ENCODE peak calls at places on chromosome 14, in five cellular contexts. One of them, this sample, is unnamed.

GRCh38 chr14:61663312-61663974 is 31.9 kb upstream of the HIF1A start:
- DNase-seq in K562: no peak
- DNase-seq in transverse colon: no peak
- DNase-seq in HCT116: no peak
- DNase-seq in brain microvascular endothelial cell: no peak
- DNase-seq in this sample: no peak

GRCh38 chr14:28763914-28764848 is 2.4 kb upstream of the FOXG1 start:
- DNase-seq in K562: peak; percentile 28
- DNase-seq in transverse colon: no peak
- DNase-seq in HCT116: no peak
- DNase-seq in brain microvascular endothelial cell: no peak
- DNase-seq in this sample: no peak

GRCh38 chr14:78836777-78837176 is 666.6 kb downstream of the NRXN3 start:
- DNase-seq in K562: peak; percentile 53
- DNase-seq in transverse colon: peak; percentile 64
- DNase-seq in HCT116: peak; percentile 36
- DNase-seq in brain microvascular endothelial cell: peak; percentile 51
- DNase-seq in this sample: peak; percentile 24

GRCh38 chr14:98704441-98704840 is 567.6 kb downstream of the BCL11B start:
- DNase-seq in K562: no peak
- DNase-seq in transverse colon: peak; percentile 9
- DNase-seq in HCT116: no peak
- DNase-seq in brain microvascular endothelial cell: no peak
- DNase-seq in this sample: no peak

GRCh38 chr14:20998139-20998538 is 954 bp upstream of the SLC39A2 start:
- DNase-seq in K562: no peak
- DNase-seq in transverse colon: peak; percentile 51
- DNase-seq in HCT116: no peak
- DNase-seq in brain microvascular endothelial cell: no peak
- DNase-seq in this sample: no peak

GRCh38 chr14:104893435-104894207 is 28.6 kb downstream of the CEP170B start:
- DNase-seq in K562: no peak
- DNase-seq in transverse colon: peak; percentile 19
- DNase-seq in HCT116: no peak
- DNase-seq in brain microvascular endothelial cell: no peak
- DNase-seq in this sample: no peak

GRCh38 chr14:93648440-93649168 is 139.7 kb downstream of the PRIMA1 start:
- DNase-seq in K562: peak; percentile 8
- DNase-seq in transverse colon: no peak
- DNase-seq in HCT116: peak; percentile 34
- DNase-seq in brain microvascular endothelial cell: peak; percentile 3
- DNase-seq in this sample: peak; percentile 10

GRCh38 chr14:93219103-93219726 is 12.2 kb downstream of the UBR7 start:
- DNase-seq in K562: peak; percentile 63
- DNase-seq in transverse colon: peak; percentile 46
- DNase-seq in HCT116: peak; percentile 51
- DNase-seq in brain microvascular endothelial cell: peak; percentile 46
- DNase-seq in this sample: peak; percentile 36

GRCh38 chr14:71473843-71474242 is 458.4 kb upstream of the RGS6 start:
- DNase-seq in K562: no peak
- DNase-seq in transverse colon: no peak
- DNase-seq in HCT116: no peak
- DNase-seq in brain microvascular endothelial cell: no peak
- DNase-seq in this sample: no peak

GRCh38 chr14:95699397-95699796 is 13.2 kb downstream of the TCL1B start:
- DNase-seq in K562: no peak
- DNase-seq in transverse colon: no peak
- DNase-seq in HCT116: no peak
- DNase-seq in brain microvascular endothelial cell: no peak
- DNase-seq in this sample: no peak

GRCh38 chr14:71169861-71170260 is 262.6 kb downstream of the PCNX1 start:
- DNase-seq in K562: no peak
- DNase-seq in transverse colon: no peak
- DNase-seq in HCT116: no peak
- DNase-seq in brain microvascular endothelial cell: no peak
- DNase-seq in this sample: no peak

GRCh38 chr14:31962920-31963319 is 114.2 kb upstream of the ARHGAP5 start:
- DNase-seq in K562: no peak
- DNase-seq in transverse colon: no peak
- DNase-seq in HCT116: no peak
- DNase-seq in brain microvascular endothelial cell: no peak
- DNase-seq in this sample: no peak

GRCh38 chr14:33509927-33510535 is 440.8 kb downstream of the EGLN3 start:
- DNase-seq in K562: no peak
- DNase-seq in transverse colon: no peak
- DNase-seq in HCT116: no peak
- DNase-seq in brain microvascular endothelial cell: peak; percentile 89
- DNase-seq in this sample: no peak

GRCh38 chr14:37202265-37202664 is 4.5 kb downstream of the MIPOL1 start:
- DNase-seq in K562: no peak
- DNase-seq in transverse colon: no peak
- DNase-seq in HCT116: no peak
- DNase-seq in brain microvascular endothelial cell: peak; percentile 7
- DNase-seq in this sample: peak; percentile 73

GRCh38 chr14:99615497-99616245 is 11.7 kb upstream of the CCDC85C start:
- DNase-seq in K562: no peak
- DNase-seq in transverse colon: no peak
- DNase-seq in HCT116: no peak
- DNase-seq in brain microvascular endothelial cell: no peak
- DNase-seq in this sample: no peak

GRCh38 chr14:104105822-104106470 is 20.4 kb downstream of the ASPG start:
- DNase-seq in K562: no peak
- DNase-seq in transverse colon: peak; percentile 64
- DNase-seq in HCT116: no peak
- DNase-seq in brain microvascular endothelial cell: no peak
- DNase-seq in this sample: no peak

GRCh38 chr14:101130861-101131260 is 227.3 kb upstream of the RTL1 start:
- DNase-seq in K562: no peak
- DNase-seq in transverse colon: no peak
- DNase-seq in HCT116: no peak
- DNase-seq in brain microvascular endothelial cell: no peak
- DNase-seq in this sample: no peak

GRCh38 chr14:48598458-48598857 is 923.1 kb upstream of the MDGA2 start:
- DNase-seq in K562: no peak
- DNase-seq in transverse colon: no peak
- DNase-seq in HCT116: no peak
- DNase-seq in brain microvascular endothelial cell: no peak
- DNase-seq in this sample: no peak

GRCh38 chr14:77615231-77616132 is 955 bp downstream of the SPTLC2 start:
- DNase-seq in K562: peak; percentile 48
- DNase-seq in transverse colon: peak; percentile 26
- DNase-seq in HCT116: no peak
- DNase-seq in brain microvascular endothelial cell: no peak
- DNase-seq in this sample: no peak

GRCh38 chr14:101862177-101862576 is 100.7 kb downstream of the PPP2R5C start:
- DNase-seq in K562: no peak
- DNase-seq in transverse colon: no peak
- DNase-seq in HCT116: no peak
- DNase-seq in brain microvascular endothelial cell: no peak
- DNase-seq in this sample: no peak

GRCh38 chr14:32224731-32225377 is 21.8 kb upstream of the RNU6-8 start:
- DNase-seq in K562: peak; percentile 31
- DNase-seq in transverse colon: no peak
- DNase-seq in HCT116: no peak
- DNase-seq in brain microvascular endothelial cell: peak; percentile 54
- DNase-seq in this sample: no peak

GRCh38 chr14:96623676-96624484 is 121.7 kb downstream of the PAPOLA start:
- DNase-seq in K562: no peak
- DNase-seq in transverse colon: no peak
- DNase-seq in HCT116: no peak
- DNase-seq in brain microvascular endothelial cell: no peak
- DNase-seq in this sample: no peak

GRCh38 chr14:67269338-67270060 is 28.3 kb downstream of the PALS1 start:
- DNase-seq in K562: no peak
- DNase-seq in transverse colon: no peak
- DNase-seq in HCT116: no peak
- DNase-seq in brain microvascular endothelial cell: peak; percentile 30
- DNase-seq in this sample: no peak

GRCh38 chr14:21860172-21860571 is 186.6 kb upstream of the OR4E1 start:
- DNase-seq in K562: peak; percentile 37
- DNase-seq in transverse colon: no peak
- DNase-seq in HCT116: peak; percentile 22
- DNase-seq in brain microvascular endothelial cell: peak; percentile 55
- DNase-seq in this sample: no peak

GRCh38 chr14:43204816-43205215 is 1302.3 kb downstream of the FSCB start:
- DNase-seq in K562: no peak
- DNase-seq in transverse colon: no peak
- DNase-seq in HCT116: no peak
- DNase-seq in brain microvascular endothelial cell: no peak
- DNase-seq in this sample: no peak

GRCh38 chr14:22872833-22873520 is 1.4 kb downstream of the LRP10 start:
- DNase-seq in K562: no peak
- DNase-seq in transverse colon: no peak
- DNase-seq in HCT116: no peak
- DNase-seq in brain microvascular endothelial cell: no peak
- DNase-seq in this sample: no peak

GRCh38 chr14:76977793-76978730 is 50.4 kb downstream of the IRF2BPL start:
- DNase-seq in K562: peak; percentile 85
- DNase-seq in transverse colon: peak; percentile 46
- DNase-seq in HCT116: no peak
- DNase-seq in brain microvascular endothelial cell: peak; percentile 72
- DNase-seq in this sample: no peak

GRCh38 chr14:84969501-84969900 is 560.4 kb upstream of the FLRT2 start:
- DNase-seq in K562: no peak
- DNase-seq in transverse colon: no peak
- DNase-seq in HCT116: no peak
- DNase-seq in brain microvascular endothelial cell: no peak
- DNase-seq in this sample: no peak

GRCh38 chr14:81472096-81472800 is 61.4 kb downstream of the SEL1L start:
- DNase-seq in K562: no peak
- DNase-seq in transverse colon: no peak
- DNase-seq in HCT116: no peak
- DNase-seq in brain microvascular endothelial cell: no peak
- DNase-seq in this sample: no peak

GRCh38 chr14:39291739-39292138 is 58.0 kb downstream of the MIA2 start:
- DNase-seq in K562: no peak
- DNase-seq in transverse colon: no peak
- DNase-seq in HCT116: no peak
- DNase-seq in brain microvascular endothelial cell: no peak
- DNase-seq in this sample: no peak

GRCh38 chr14:72883963-72884362 is 9.9 kb downstream of the DPF3 start:
- DNase-seq in K562: no peak
- DNase-seq in transverse colon: no peak
- DNase-seq in HCT116: no peak
- DNase-seq in brain microvascular endothelial cell: peak; percentile 78
- DNase-seq in this sample: no peak
- H3K27ac ChIP-seq in K562: no peak overlapping the region
- H3K27ac ChIP-seq in transverse colon: no peak overlapping the region
- H3K27ac ChIP-seq in HCT116: no peak overlapping the region
- H3K27ac ChIP-seq in brain microvascular endothelial cell: peak overlapping the region; percentile 76
- H3K27ac ChIP-seq in this sample: peak overlapping the region; percentile 33

GRCh38 chr14:50061664-50062437 is 54.5 kb downstream of the VCPKMT start:
- DNase-seq in K562: peak; percentile 65
- DNase-seq in transverse colon: peak; percentile 79
- DNase-seq in HCT116: no peak
- DNase-seq in brain microvascular endothelial cell: no peak
- DNase-seq in this sample: no peak
- H3K27ac ChIP-seq in K562: peak overlapping the region; percentile 90
- H3K27ac ChIP-seq in transverse colon: peak overlapping the region; percentile 77
- H3K27ac ChIP-seq in HCT116: peak overlapping the region; percentile 77
- H3K27ac ChIP-seq in brain microvascular endothelial cell: peak overlapping the region; percentile 91
- H3K27ac ChIP-seq in this sample: peak overlapping the region; percentile 95

GRCh38 chr14:69982220-69982795 is 103.1 kb downstream of the SMOC1 start:
- DNase-seq in K562: no peak
- DNase-seq in transverse colon: no peak
- DNase-seq in HCT116: no peak
- DNase-seq in brain microvascular endothelial cell: no peak
- DNase-seq in this sample: no peak
- H3K27ac ChIP-seq in K562: no peak overlapping the region
- H3K27ac ChIP-seq in transverse colon: no peak overlapping the region
- H3K27ac ChIP-seq in HCT116: no peak overlapping the region
- H3K27ac ChIP-seq in brain microvascular endothelial cell: no peak overlapping the region
- H3K27ac ChIP-seq in this sample: peak overlapping the region; percentile 82

GRCh38 chr14:30893819-30894218 is 19.5 kb downstream of the COCH start:
- DNase-seq in K562: no peak
- DNase-seq in transverse colon: no peak
- DNase-seq in HCT116: no peak
- DNase-seq in brain microvascular endothelial cell: no peak
- DNase-seq in this sample: no peak
- H3K27ac ChIP-seq in K562: no peak overlapping the region
- H3K27ac ChIP-seq in transverse colon: no peak overlapping the region
- H3K27ac ChIP-seq in HCT116: no peak overlapping the region
- H3K27ac ChIP-seq in brain microvascular endothelial cell: no peak overlapping the region
- H3K27ac ChIP-seq in this sample: no peak overlapping the region

DNA sequence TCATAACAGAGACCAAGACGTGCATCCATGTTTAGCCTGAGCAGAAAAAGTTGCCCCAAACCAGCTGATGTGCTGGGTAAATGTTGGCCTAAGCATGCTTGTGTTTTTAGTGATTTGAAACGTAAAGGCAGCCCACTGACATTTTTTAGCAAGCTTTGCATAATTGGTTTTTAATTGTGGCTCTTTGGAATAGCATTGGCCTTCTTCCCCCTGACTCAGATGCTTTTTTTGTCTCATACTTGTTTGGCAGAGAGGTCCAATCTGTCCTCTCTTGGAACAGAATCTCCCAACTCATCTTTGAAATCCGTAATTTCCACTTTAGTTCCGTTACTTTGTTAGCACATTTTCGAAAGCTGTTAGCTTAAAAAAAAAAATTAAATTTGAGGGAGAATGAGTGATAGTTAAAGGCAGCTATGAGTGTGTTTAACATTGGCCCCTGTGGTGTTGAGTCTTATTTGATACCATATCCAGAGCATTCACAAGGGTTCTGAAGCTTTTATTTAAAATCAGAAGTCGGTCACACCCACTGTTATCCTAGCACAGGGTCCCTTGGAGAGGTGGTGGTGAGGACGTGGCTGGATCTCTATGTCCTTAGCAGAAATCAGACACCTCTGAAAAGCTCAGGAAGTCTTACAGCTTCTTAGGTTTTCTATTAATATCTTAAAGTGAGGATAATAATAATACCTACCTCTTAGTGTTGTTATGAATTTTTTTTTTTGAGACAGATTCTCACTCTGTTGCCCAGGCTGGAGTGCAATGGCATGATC is 15.6 kb downstream of the JDP2 start:
- DNase-seq in K562: no peak
- DNase-seq in transverse colon: no peak
- DNase-seq in HCT116: no peak
- DNase-seq in brain microvascular endothelial cell: no peak
- DNase-seq in this sample: no peak
- H3K27ac ChIP-seq in K562: peak overlapping the region; percentile 58
- H3K27ac ChIP-seq in transverse colon: peak overlapping the region; percentile 63
- H3K27ac ChIP-seq in HCT116: no peak overlapping the region
- H3K27ac ChIP-seq in brain microvascular endothelial cell: no peak overlapping the region
- H3K27ac ChIP-seq in this sample: no peak overlapping the region

This sample was measured in epithelial cell of prostate.